ENCODE peak calls at places on chromosomes 16 and 17, in four cellular contexts. H is esophagus squamous epithelium, S is PC-9, F is aorta. A is an unnamed sample. For H3K4me1, the result is how much of the 10 kb centered on the place peaks cover.

GRCh38 chr16:51048544-51048943 is 102.5 kb downstream of the SALL1 start:
- DNase-seq in S (no peak), F (no peak), H (no peak), A (no peak)

GRCh38 chr16:3698941-3699340 is 18.4 kb downstream of the TRAP1 start:
- DNase-seq in S (no peak), H (no peak), F (peak), A (no peak)

GRCh38 chr17:64978138-64978537 is 58.9 kb upstream of the LRRC37A3 start:
- DNase-seq in H (no peak), S (no peak), F (no peak), A (no peak)

GRCh38 chr17:76492989-76493501 is 8.2 kb downstream of the RHBDF2 start:
- DNase-seq in H (no peak), S (peak), F (no peak), A (peak)

GRCh38 chr16:88536971-88537751 is 33.0 kb upstream of the ZC3H18 start:
- DNase-seq in H (no peak), F (no peak), S (no peak), A (no peak)

GRCh38 chr16:16021020-16021419 is 71.6 kb downstream of the ABCC1 start:
- DNase-seq in F (no peak), S (no peak), H (no peak), A (no peak)

GRCh38 chr17:77318491-77319210 is 177.9 kb downstream of the SEC14L1 start:
- DNase-seq in H (no peak), S (no peak), F (peak), A (no peak)

GRCh38 chr16:49194499-49195260 is 87.0 kb downstream of the CBLN1 start:
- DNase-seq in S (no peak), F (no peak), H (no peak), A (no peak)

GRCh38 chr16:78763821-78764440 is 664.5 kb downstream of the WWOX start:
- DNase-seq in F (no peak), H (no peak), S (no peak), A (no peak)

GRCh38 chr17:16243811-16244567 is 27.0 kb downstream of the PIGL start:
- DNase-seq in H (no peak), F (no peak), S (no peak), A (no peak)

GRCh38 chr17:8189041-8189710 is 804 bp downstream of the BORCS6 start:
- DNase-seq in H (no peak), F (no peak), S (no peak), A (no peak)

GRCh38 chr17:266701-267656 is 85.5 kb upstream of the DOC2B start:
- DNase-seq in F (peak), S (no peak), H (no peak), A (no peak)

GRCh38 chr16:75244225-75244792 is 7.1 kb downstream of the BCAR1 start:
- DNase-seq in H (no peak), S (peak), F (peak), A (peak)

GRCh38 chr17:21674242-21674731 is 18.0 kb upstream of the KCNJ18 start:
- DNase-seq in S (no peak), F (peak), H (no peak), A (no peak)

GRCh38 chr17:8359769-8360168 is 16.7 kb downstream of the KRABD2 start:
- DNase-seq in S (no peak), F (no peak), H (no peak), A (peak)

GRCh38 chr16:30896890-30897730 is 696 bp downstream of the CTF1 start:
- DNase-seq in F (peak), H (peak), S (peak), A (peak)

GRCh38 chr17:42894283-42895184 is 6.1 kb upstream of the G6PC1 start:
- DNase-seq in F (peak), H (no peak), S (no peak), A (no peak)

GRCh38 chr17:14803781-14804180 is 461.3 kb downstream of the PMP22 start:
- DNase-seq in S (no peak), F (no peak), H (no peak), A (no peak)

GRCh38 chr16:27795992-27796614 is 246.2 kb downstream of the KATNIP start:
- DNase-seq in H (no peak), S (peak), F (peak), A (peak)

GRCh38 chr17:34728771-34729310 is 149.5 kb downstream of the TMEM132E start:
- DNase-seq in S (no peak), F (no peak), H (no peak), A (no peak)

GRCh38 chr16:4944333-4945281 is 7.7 kb upstream of the PPL start:
- DNase-seq in S (peak), H (no peak), F (peak), A (peak)

GRCh38 chr16:25009822-25010221 is 5.3 kb downstream of the ARHGAP17 start:
- DNase-seq in H (no peak), S (no peak), F (no peak), A (no peak)

GRCh38 chr16:48384305-48384981 is 770 bp downstream of the SIAH1 start:
- DNase-seq in H (no peak), F (peak), S (peak), A (peak)

GRCh38 chr16:1333149-1333812 is at the start of gene BAIAP3:
- DNase-seq in H (no peak), S (peak), F (peak), A (no peak)

GRCh38 chr17:61289408-61290385 is 109.9 kb upstream of the TBX2 start:
- DNase-seq in S (no peak), H (no peak), F (no peak), A (no peak)

GRCh38 chr17:30363715-30364202 is 15.0 kb upstream of the CPD start:
- DNase-seq in F (no peak), H (no peak), S (peak), A (no peak)

GRCh38 chr17:50562266-50563094 is 2.0 kb downstream of the CACNA1G start:
- DNase-seq in S (no peak), H (no peak), F (no peak), A (no peak)

GRCh38 chr16:68190745-68191510 is 45.0 kb downstream of the ESRP2 start:
- DNase-seq in H (no peak), S (no peak), F (no peak), A (no peak)

GRCh38 chr16:23491490-23492391 is 18.6 kb downstream of the GGA2 start:
- DNase-seq in H (no peak), F (no peak), S (peak), A (peak)

GRCh38 chr16:12899529-12900168 is 1.7 kb upstream of the SHISA9 start:
- DNase-seq in F (no peak), S (peak), H (no peak), A (no peak)

GRCh38 chr17:83082435-83082834 is 3.0 kb downstream of the METRNL start:
- DNase-seq in F (no peak), S (no peak), H (no peak), A (no peak)
- H3K4me1 ChIP-seq in F (under half), S (under half), H (half or more), A (half or more)

DNA sequence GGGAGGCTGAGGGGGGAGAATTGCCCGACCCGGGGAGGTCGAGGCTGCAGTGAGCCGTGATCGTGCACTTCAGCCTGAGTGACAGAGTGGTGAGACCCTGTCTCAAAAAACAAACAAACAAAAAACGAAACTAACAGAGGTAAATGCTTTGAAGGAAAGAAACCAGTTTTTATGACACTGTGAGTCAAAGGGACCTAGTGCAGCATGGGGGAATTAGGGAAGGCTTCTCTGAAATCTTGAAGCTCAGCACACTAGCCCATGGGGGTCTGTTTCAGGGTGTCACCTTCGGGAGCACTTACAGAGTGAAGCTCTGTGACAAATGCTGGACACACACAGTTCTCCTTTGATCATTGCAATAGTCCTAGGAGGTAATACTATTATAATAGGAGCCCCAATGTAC is 16.6 kb downstream of the ITPRIPL2 start:
- DNase-seq in F (no peak), H (no peak), S (no peak), A (no peak)
- H3K27ac ChIP-seq in F (no peak), H (peak), S (peak), A (peak)

GRCh38 chr16:22161999-22162657 is at the start of gene SDR42E2:
- DNase-seq in F (peak), H (no peak), S (peak), A (no peak)
- H3K4me3 ChIP-seq in F (no peak), H (no peak), S (no peak), A (no peak)

DNA sequence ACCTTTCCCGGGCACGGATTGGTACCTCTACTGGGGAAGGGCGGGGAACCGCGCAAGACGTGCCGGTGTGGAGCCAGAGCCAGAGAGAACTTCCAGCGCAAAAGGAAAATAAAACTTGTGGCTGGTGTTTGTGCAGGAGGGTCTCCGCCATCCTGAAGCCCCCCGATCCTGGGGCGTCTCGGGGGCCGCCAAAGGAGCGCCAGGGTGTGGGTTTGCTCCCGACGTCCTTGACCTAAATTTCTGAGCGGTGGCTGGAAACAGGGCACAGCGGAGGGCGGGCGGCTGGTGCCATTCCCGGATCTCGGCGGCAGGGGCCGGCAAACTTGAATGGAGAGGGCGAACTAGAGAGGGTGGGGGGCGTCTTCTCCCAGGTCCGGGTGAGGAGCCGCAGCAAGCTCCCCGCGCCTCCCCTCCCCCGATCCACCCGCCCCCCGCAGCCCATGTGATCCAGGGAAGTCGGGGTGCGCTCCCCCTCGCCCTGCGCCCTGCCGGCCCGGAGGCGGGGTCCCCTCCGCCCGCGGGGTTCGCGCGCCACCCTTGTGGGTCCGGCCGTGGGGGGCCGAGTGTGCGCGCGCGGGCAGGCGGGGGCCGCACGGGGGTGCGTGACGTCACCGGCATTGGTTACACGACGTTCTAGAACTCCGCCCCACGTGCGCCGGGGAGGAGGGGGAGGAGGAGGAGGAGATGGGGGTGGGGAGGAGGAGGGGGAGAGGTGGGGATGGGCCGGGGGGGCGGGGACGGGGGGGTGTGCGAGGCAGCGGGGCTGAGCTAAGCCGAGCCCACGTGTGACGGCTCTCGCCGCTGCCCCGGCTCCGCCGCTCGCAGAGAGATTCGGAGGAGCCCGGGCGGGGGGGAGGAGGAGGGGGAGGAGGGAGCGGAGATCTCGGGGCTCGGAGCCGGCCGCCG is at the start of gene MSI2:
- DNase-seq in H (peak), S (peak), F (peak), A (peak)
- H3K4me1 ChIP-seq in H (under half), S (under half), F (under half), A (under half)

DNA sequence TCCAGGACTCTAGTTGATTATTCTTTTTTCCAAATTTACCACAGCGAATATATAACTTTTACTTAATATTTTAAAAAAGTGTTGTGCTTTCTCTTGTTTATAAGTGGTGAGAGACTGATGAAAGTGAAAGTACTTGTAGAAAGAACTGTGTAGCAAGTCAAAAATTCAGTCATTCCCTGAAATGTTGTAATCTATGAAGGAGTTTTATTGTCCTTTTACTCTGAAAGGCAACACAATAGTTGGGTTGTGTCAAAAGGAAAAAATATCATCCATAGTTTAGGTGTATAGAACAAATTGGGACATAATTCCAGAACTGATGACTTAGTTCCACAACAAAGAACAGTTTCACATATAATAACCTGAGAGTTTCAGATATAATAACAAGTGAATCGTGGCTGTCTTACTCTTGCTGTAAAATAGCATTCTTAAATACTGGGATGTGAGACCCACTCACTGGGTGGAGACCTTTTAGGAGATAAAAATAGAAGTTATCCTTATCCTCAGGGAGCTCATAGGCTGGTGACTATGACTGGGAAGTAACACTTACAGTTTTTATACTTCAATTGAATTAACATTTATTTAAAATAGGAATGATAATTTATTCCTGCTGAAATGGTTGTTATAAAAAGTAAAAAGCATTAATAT is 20.6 kb downstream of the CYB5B start:
- DNase-seq in H (no peak), F (no peak), S (no peak), A (no peak)
- H3K27ac ChIP-seq in H (peak), F (no peak), S (peak), A (peak)

DNA sequence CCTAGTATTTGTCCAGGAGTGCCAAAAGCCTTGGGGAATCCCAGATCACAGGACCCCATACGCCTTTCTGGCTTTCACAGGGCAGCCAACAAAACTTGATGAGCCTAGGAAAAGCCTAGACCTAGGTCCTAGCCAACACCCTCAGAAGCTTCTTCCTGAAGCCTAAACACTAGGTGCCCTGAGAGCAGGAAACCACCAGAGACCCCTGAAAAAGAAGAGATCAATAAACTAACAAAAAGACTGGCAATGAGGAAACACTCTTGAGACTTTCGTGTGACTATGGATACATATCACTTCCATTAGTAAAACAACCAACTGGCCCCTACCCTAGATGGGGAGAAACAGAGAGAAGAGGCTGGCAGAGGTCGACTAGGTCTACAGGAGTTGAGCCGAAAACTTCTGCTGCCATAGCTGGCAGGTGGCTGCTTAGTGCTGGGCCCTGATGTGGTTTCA is 1.2 kb downstream of the ORMDL3 start:
- DNase-seq in F (no peak), S (no peak), H (no peak), A (no peak)
- H3K4me3 ChIP-seq in F (peak), S (peak), H (peak), A (peak)

GRCh38 chr17:59357929-59358328 is 26.5 kb downstream of the YPEL2 start:
- DNase-seq in H (no peak), F (no peak), S (no peak), A (peak)
- H3K4me1 ChIP-seq in H (half or more), F (under half), S (under half), A (half or more)

A was measured in SJSA1.